ENCODE peak calls at places on chromosomes 4 and X, in eight cellular contexts. One of them, this sample, is unnamed.
A peak's percentile ranks its signal among the peaks of the same experiment; 100 is the strongest.

GRCh38 chr4:113998531-113998930 is 19.1 kb upstream of the ARSJ start:
- DNase-seq in glutamatergic neuron: no peak
- DNase-seq in BJ: no peak
- DNase-seq in A549: no peak
- DNase-seq in epithelial cell of esophagus: no peak
- DNase-seq in osteocyte: no peak
- DNase-seq in dorsolateral prefrontal cortex: no peak
- DNase-seq in GM10248: no peak
- DNase-seq in this sample: no peak

GRCh38 chr4:84750260-84750955 is 167.5 kb downstream of the CDS1 start:
- DNase-seq in GM10248: peak; percentile 26
- DNase-seq in glutamatergic neuron: no peak
- DNase-seq in osteocyte: no peak
- DNase-seq in A549: peak; percentile 28
- DNase-seq in epithelial cell of esophagus: peak; percentile 60
- DNase-seq in BJ: no peak
- DNase-seq in dorsolateral prefrontal cortex: no peak
- DNase-seq in this sample: peak; percentile 24

GRCh38 chr4:155879767-155880166 is 13.7 kb upstream of the ASIC5 start:
- DNase-seq in GM10248: no peak
- DNase-seq in A549: no peak
- DNase-seq in dorsolateral prefrontal cortex: no peak
- DNase-seq in epithelial cell of esophagus: no peak
- DNase-seq in BJ: no peak
- DNase-seq in osteocyte: no peak
- DNase-seq in glutamatergic neuron: no peak
- DNase-seq in this sample: no peak

GRCh38 chr4:6886886-6887285 is 22.7 kb upstream of the TBC1D14 start:
- DNase-seq in A549: no peak
- DNase-seq in osteocyte: no peak
- DNase-seq in glutamatergic neuron: no peak
- DNase-seq in BJ: no peak
- DNase-seq in dorsolateral prefrontal cortex: no peak
- DNase-seq in GM10248: no peak
- DNase-seq in epithelial cell of esophagus: no peak
- DNase-seq in this sample: no peak

GRCh38 chr4:56937262-56937661 is 29.6 kb downstream of the REST start:
- DNase-seq in dorsolateral prefrontal cortex: no peak
- DNase-seq in osteocyte: no peak
- DNase-seq in epithelial cell of esophagus: peak; percentile 95
- DNase-seq in GM10248: no peak
- DNase-seq in BJ: peak; percentile 40
- DNase-seq in A549: no peak
- DNase-seq in glutamatergic neuron: no peak
- DNase-seq in this sample: peak; percentile 22

GRCh38 chr4:122577808-122578781 is 42.8 kb downstream of the IL21 start:
- DNase-seq in BJ: no peak
- DNase-seq in A549: peak; percentile 50
- DNase-seq in glutamatergic neuron: peak; percentile 69
- DNase-seq in osteocyte: no peak
- DNase-seq in dorsolateral prefrontal cortex: no peak
- DNase-seq in epithelial cell of esophagus: peak; percentile 57
- DNase-seq in GM10248: peak; percentile 57
- DNase-seq in this sample: no peak

GRCh38 chr4:48791313-48791712 is 11.2 kb upstream of the FRYL start:
- DNase-seq in GM10248: no peak
- DNase-seq in osteocyte: no peak
- DNase-seq in dorsolateral prefrontal cortex: no peak
- DNase-seq in A549: no peak
- DNase-seq in epithelial cell of esophagus: no peak
- DNase-seq in glutamatergic neuron: no peak
- DNase-seq in BJ: no peak
- DNase-seq in this sample: no peak

GRCh38 chrX:150365051-150365952 is 2.2 kb downstream of the MAMLD1 start:
- DNase-seq in A549: peak; percentile 31
- DNase-seq in osteocyte: peak; percentile 92
- DNase-seq in dorsolateral prefrontal cortex: peak; percentile 84
- DNase-seq in BJ: no peak
- DNase-seq in GM10248: peak; percentile 21
- DNase-seq in epithelial cell of esophagus: peak; percentile 42
- DNase-seq in glutamatergic neuron: peak; percentile 85
- DNase-seq in this sample: no peak

GRCh38 chr4:24793219-24794005 is 2.0 kb upstream of the SOD3 start:
- DNase-seq in osteocyte: peak; percentile 10
- DNase-seq in GM10248: no peak
- DNase-seq in dorsolateral prefrontal cortex: no peak
- DNase-seq in glutamatergic neuron: no peak
- DNase-seq in epithelial cell of esophagus: peak; percentile 68
- DNase-seq in A549: peak; percentile 8
- DNase-seq in BJ: no peak
- DNase-seq in this sample: no peak

GRCh38 chr4:5785806-5786680 is 75.0 kb downstream of the EVC start:
- DNase-seq in BJ: peak; percentile 92
- DNase-seq in glutamatergic neuron: no peak
- DNase-seq in dorsolateral prefrontal cortex: no peak
- DNase-seq in A549: no peak
- DNase-seq in epithelial cell of esophagus: peak; percentile 96
- DNase-seq in GM10248: no peak
- DNase-seq in osteocyte: peak; percentile 21
- DNase-seq in this sample: peak; percentile 66

GRCh38 chr4:119025440-119025839 is 110.2 kb upstream of the MYOZ2 start:
- DNase-seq in glutamatergic neuron: no peak
- DNase-seq in dorsolateral prefrontal cortex: no peak
- DNase-seq in BJ: no peak
- DNase-seq in epithelial cell of esophagus: peak; percentile 90
- DNase-seq in A549: no peak
- DNase-seq in osteocyte: no peak
- DNase-seq in GM10248: no peak
- DNase-seq in this sample: no peak

GRCh38 chrX:38304010-38304409 is 23.3 kb downstream of the RPGR start:
- DNase-seq in A549: no peak
- DNase-seq in epithelial cell of esophagus: peak; percentile 19
- DNase-seq in glutamatergic neuron: no peak
- DNase-seq in GM10248: no peak
- DNase-seq in dorsolateral prefrontal cortex: no peak
- DNase-seq in BJ: no peak
- DNase-seq in osteocyte: no peak
- DNase-seq in this sample: no peak

GRCh38 chr4:99817310-99817885 is 771 bp downstream of the DAPP1 start:
- DNase-seq in dorsolateral prefrontal cortex: no peak
- DNase-seq in glutamatergic neuron: no peak
- DNase-seq in BJ: no peak
- DNase-seq in GM10248: peak; percentile 31
- DNase-seq in A549: no peak
- DNase-seq in osteocyte: no peak
- DNase-seq in epithelial cell of esophagus: peak; percentile 89
- DNase-seq in this sample: no peak

GRCh38 chr4:8468746-8469535 is 28.4 kb downstream of the TRMT44 start:
- DNase-seq in glutamatergic neuron: peak; percentile 88
- DNase-seq in BJ: peak; percentile 8
- DNase-seq in osteocyte: no peak
- DNase-seq in GM10248: peak; percentile 82
- DNase-seq in dorsolateral prefrontal cortex: peak; percentile 81
- DNase-seq in A549: peak; percentile 28
- DNase-seq in epithelial cell of esophagus: peak; percentile 66
- DNase-seq in this sample: peak; percentile 39

GRCh38 chr4:71571346-71571745 is 212.5 kb downstream of the GC start:
- DNase-seq in GM10248: no peak
- DNase-seq in glutamatergic neuron: no peak
- DNase-seq in A549: no peak
- DNase-seq in BJ: no peak
- DNase-seq in dorsolateral prefrontal cortex: no peak
- DNase-seq in osteocyte: no peak
- DNase-seq in epithelial cell of esophagus: no peak
- DNase-seq in this sample: no peak

GRCh38 chrX:82087699-82088098 is 885.8 kb downstream of the SH3BGRL start:
- DNase-seq in glutamatergic neuron: no peak
- DNase-seq in osteocyte: no peak
- DNase-seq in dorsolateral prefrontal cortex: no peak
- DNase-seq in BJ: no peak
- DNase-seq in GM10248: no peak
- DNase-seq in epithelial cell of esophagus: no peak
- DNase-seq in A549: no peak
- DNase-seq in this sample: no peak

GRCh38 chrX:55489315-55490009 is at the start of gene USP51:
- DNase-seq in BJ: no peak
- DNase-seq in A549: peak; percentile 5
- DNase-seq in dorsolateral prefrontal cortex: peak; percentile 46
- DNase-seq in epithelial cell of esophagus: no peak
- DNase-seq in glutamatergic neuron: peak; percentile 36
- DNase-seq in osteocyte: no peak
- DNase-seq in GM10248: peak; percentile 44
- DNase-seq in this sample: peak; percentile 27

GRCh38 chrX:46366597-46367207 is 178.5 kb downstream of the ZNF674 start:
- DNase-seq in GM10248: no peak
- DNase-seq in osteocyte: no peak
- DNase-seq in dorsolateral prefrontal cortex: no peak
- DNase-seq in BJ: no peak
- DNase-seq in epithelial cell of esophagus: no peak
- DNase-seq in A549: no peak
- DNase-seq in glutamatergic neuron: no peak
- DNase-seq in this sample: no peak

DNA sequence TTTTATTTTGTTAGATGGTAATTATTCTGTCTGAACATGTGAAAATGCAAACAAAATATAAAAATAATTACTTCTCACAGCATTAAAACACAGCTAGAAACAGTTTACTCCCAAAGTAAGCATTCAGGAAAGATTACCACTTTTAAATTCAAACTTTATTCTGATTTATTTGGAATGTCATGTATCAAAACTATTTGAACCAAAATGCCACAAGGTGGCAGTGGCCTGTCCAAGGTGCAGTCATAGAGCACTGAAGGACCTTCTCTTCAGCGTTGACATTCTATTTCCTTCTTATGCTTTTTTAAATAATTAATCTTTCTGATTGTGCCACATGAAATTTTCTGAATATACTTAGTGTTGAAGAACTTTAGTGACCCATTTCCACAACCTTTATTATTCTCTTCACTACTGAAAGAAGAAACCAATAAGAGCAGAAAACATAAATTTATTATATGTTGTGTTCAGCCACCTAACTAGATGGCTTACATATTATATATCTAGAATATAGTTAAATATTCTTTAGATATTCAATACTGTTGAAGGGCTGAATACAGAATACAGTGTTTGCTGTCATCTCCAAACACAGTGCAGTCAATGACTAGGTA is 283.6 kb downstream of the CFAP299 start:
- DNase-seq in osteocyte: no peak
- DNase-seq in epithelial cell of esophagus: peak; percentile 45
- DNase-seq in dorsolateral prefrontal cortex: no peak
- DNase-seq in A549: no peak
- DNase-seq in BJ: no peak
- DNase-seq in glutamatergic neuron: no peak
- DNase-seq in GM10248: no peak
- DNase-seq in this sample: no peak
- TF ChIP-seq CTCF in osteocyte: peak; percentile 25
- TF ChIP-seq CTCF in epithelial cell of esophagus: peak; percentile 63
- TF ChIP-seq CTCF in dorsolateral prefrontal cortex: no peak
- TF ChIP-seq CTCF in A549: peak; percentile 8
- TF ChIP-seq CTCF in BJ: no peak
- TF ChIP-seq CTCF in glutamatergic neuron: peak; percentile 20
- TF ChIP-seq CTCF in GM10248: peak; percentile 32
- TF ChIP-seq CTCF in this sample: peak; percentile 23

GRCh38 chr4:184281231-184282139 is 63.8 kb upstream of the ENPP6 start:
- DNase-seq in GM10248: peak; percentile 72
- DNase-seq in A549: no peak
- DNase-seq in dorsolateral prefrontal cortex: no peak
- DNase-seq in osteocyte: no peak
- DNase-seq in BJ: no peak
- DNase-seq in epithelial cell of esophagus: no peak
- DNase-seq in glutamatergic neuron: no peak
- DNase-seq in this sample: no peak

GRCh38 chr4:184280591-184281071 is 63.0 kb upstream of the ENPP6 start:
- DNase-seq in osteocyte: no peak
- DNase-seq in A549: no peak
- DNase-seq in BJ: no peak
- DNase-seq in glutamatergic neuron: no peak
- DNase-seq in GM10248: peak; percentile 68
- DNase-seq in epithelial cell of esophagus: no peak
- DNase-seq in dorsolateral prefrontal cortex: no peak
- DNase-seq in this sample: no peak

GRCh38 chr4:184283659-184284335 is 66.1 kb upstream of the ENPP6 start:
- DNase-seq in glutamatergic neuron: no peak
- DNase-seq in GM10248: no peak
- DNase-seq in osteocyte: no peak
- DNase-seq in A549: no peak
- DNase-seq in dorsolateral prefrontal cortex: peak; percentile 66
- DNase-seq in BJ: no peak
- DNase-seq in epithelial cell of esophagus: no peak
- DNase-seq in this sample: no peak

GRCh38 chr4:184282895-184283654 is 65.4 kb upstream of the ENPP6 start:
- DNase-seq in osteocyte: no peak
- DNase-seq in GM10248: peak; percentile 79
- DNase-seq in A549: no peak
- DNase-seq in glutamatergic neuron: no peak
- DNase-seq in BJ: no peak
- DNase-seq in epithelial cell of esophagus: no peak
- DNase-seq in dorsolateral prefrontal cortex: no peak
- DNase-seq in this sample: no peak

DNA sequence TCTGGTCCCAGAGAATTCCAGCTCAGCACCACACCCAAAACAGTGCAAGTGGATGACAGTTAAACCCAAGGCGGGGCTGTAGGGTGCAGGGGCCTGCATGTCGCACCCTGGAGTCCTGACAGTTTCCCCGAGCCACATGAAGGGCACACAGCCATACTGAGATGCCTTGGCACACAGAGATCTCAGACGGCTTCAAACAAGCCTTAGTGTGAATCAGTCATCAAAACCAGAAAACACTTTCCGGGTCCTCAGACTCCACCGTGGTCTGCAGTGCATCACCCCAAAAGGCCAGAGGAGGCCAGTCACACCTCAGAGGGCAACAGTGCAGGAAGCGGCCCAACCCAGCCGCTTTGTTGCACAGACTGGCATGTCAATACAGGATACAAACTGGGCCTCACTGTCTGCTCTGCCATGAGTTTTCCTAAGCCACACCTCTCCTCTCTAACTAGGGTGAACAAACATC is 64.6 kb upstream of the ENPP6 start:
- DNase-seq in osteocyte: no peak
- DNase-seq in epithelial cell of esophagus: peak; percentile 82
- DNase-seq in dorsolateral prefrontal cortex: no peak
- DNase-seq in glutamatergic neuron: no peak
- DNase-seq in A549: no peak
- DNase-seq in GM10248: peak; percentile 50
- DNase-seq in BJ: no peak
- DNase-seq in this sample: no peak
- TF ChIP-seq CTCF in osteocyte: no peak
- TF ChIP-seq CTCF in epithelial cell of esophagus: peak; percentile 38
- TF ChIP-seq CTCF in dorsolateral prefrontal cortex: no peak
- TF ChIP-seq CTCF in glutamatergic neuron: no peak
- TF ChIP-seq CTCF in A549: no peak
- TF ChIP-seq CTCF in GM10248: peak; percentile 39
- TF ChIP-seq CTCF in BJ: no peak
- TF ChIP-seq CTCF in this sample: no peak

GRCh38 chrX:16832301-16832700 is 37.9 kb downstream of the RBBP7 start:
- DNase-seq in A549: no peak
- DNase-seq in GM10248: no peak
- DNase-seq in glutamatergic neuron: no peak
- DNase-seq in epithelial cell of esophagus: no peak
- DNase-seq in dorsolateral prefrontal cortex: no peak
- DNase-seq in osteocyte: no peak
- DNase-seq in BJ: no peak
- DNase-seq in this sample: no peak
- TF ChIP-seq CTCF in A549: no peak
- TF ChIP-seq CTCF in GM10248: no peak
- TF ChIP-seq CTCF in glutamatergic neuron: no peak
- TF ChIP-seq CTCF in epithelial cell of esophagus: no peak
- TF ChIP-seq CTCF in dorsolateral prefrontal cortex: no peak
- TF ChIP-seq CTCF in osteocyte: no peak
- TF ChIP-seq CTCF in BJ: no peak
- TF ChIP-seq CTCF in this sample: no peak

GRCh38 chr4:26787461-26788340 is 72.9 kb upstream of the STIM2 start:
- DNase-seq in glutamatergic neuron: no peak
- DNase-seq in dorsolateral prefrontal cortex: no peak
- DNase-seq in epithelial cell of esophagus: peak; percentile 92
- DNase-seq in osteocyte: peak; percentile 60
- DNase-seq in A549: peak; percentile 28
- DNase-seq in GM10248: no peak
- DNase-seq in BJ: no peak
- DNase-seq in this sample: no peak
- TF ChIP-seq CTCF in glutamatergic neuron: no peak
- TF ChIP-seq CTCF in dorsolateral prefrontal cortex: no peak
- TF ChIP-seq CTCF in epithelial cell of esophagus: peak; percentile 42
- TF ChIP-seq CTCF in osteocyte: peak; percentile 18
- TF ChIP-seq CTCF in A549: no peak
- TF ChIP-seq CTCF in GM10248: peak; percentile 12
- TF ChIP-seq CTCF in BJ: peak; percentile 24
- TF ChIP-seq CTCF in this sample: peak; percentile 23